ENCODE peak calls at places on chromosomes 16 and 17, in four cellular contexts. P, C, H and N are unnamed samples.
A peak's percentile ranks its signal among the peaks of the same experiment; 100 is the strongest.

GRCh38 chr17:44636562-44636961 is 19.7 kb upstream of the MEIOC start:
- DNase-seq in P (no peak), C (no peak), H (no peak), N (no peak)

GRCh38 chr17:81513669-81514484 is 1.3 kb upstream of the ACTG1 start:
- DNase-seq in P (peak; percentile 92), C (no peak), H (peak; percentile 66), N (peak; percentile 72)

GRCh38 chr16:3401719-3402397 is 843 bp downstream of the ZNF174 start:
- DNase-seq in P (peak; percentile 73), C (no peak), H (no peak), N (no peak)

GRCh38 chr16:17470871-17471744 is at the start of gene XYLT1:
- DNase-seq in P (peak; percentile 88), C (no peak), H (peak; percentile 73), N (peak; percentile 55)

GRCh38 chr17:66661411-66661843 is 173.5 kb upstream of the CACNG5 start:
- DNase-seq in P (no peak), C (no peak), H (no peak), N (peak; percentile 46)

GRCh38 chr17:13740692-13741091 is 139.0 kb upstream of the HS3ST3A1 start:
- DNase-seq in P (no peak), C (no peak), H (no peak), N (no peak)

GRCh38 chr17:7312432-7313027 is 2.6 kb downstream of the GPS2 start:
- DNase-seq in P (no peak), C (no peak), H (no peak), N (no peak)

GRCh38 chr17:83031321-83031945 is 48.0 kb upstream of the METRNL start:
- DNase-seq in P (peak; percentile 56), C (no peak), H (no peak), N (no peak)

GRCh38 chr16:4051591-4051990 is 64.7 kb downstream of the ADCY9 start:
- DNase-seq in P (no peak), C (no peak), H (no peak), N (no peak)

GRCh38 chr17:7356072-7356549 is 1.2 kb downstream of the TMEM95 start:
- DNase-seq in P (peak; percentile 96), C (no peak), H (peak; percentile 91), N (peak; percentile 69)

GRCh38 chr17:9259419-9259818 is 238.1 kb downstream of the NTN1 start:
- DNase-seq in P (no peak), C (no peak), H (no peak), N (no peak)

GRCh38 chr17:9256944-9257629 is 235.8 kb downstream of the NTN1 start:
- DNase-seq in P (no peak), C (no peak), H (no peak), N (no peak)

GRCh38 chr17:9266031-9266680 is 244.8 kb downstream of the NTN1 start:
- DNase-seq in P (peak; percentile 27), C (no peak), H (no peak), N (no peak)

GRCh38 chr17:9258115-9259020 is 237.1 kb downstream of the NTN1 start:
- DNase-seq in P (no peak), C (no peak), H (no peak), N (no peak)

GRCh38 chr17:9261059-9262029 is 240.0 kb downstream of the NTN1 start:
- DNase-seq in P (no peak), C (no peak), H (no peak), N (no peak)
- TF ChIP-seq POLR2AphosphoS5 in P (no peak), C (no peak), H (no peak), N (no peak)

GRCh38 chr17:75706042-75706728 is 15.1 kb upstream of the ITGB4 start:
- DNase-seq in P (no peak), C (no peak), H (no peak), N (no peak)

GRCh38 chr17:75701288-75701687 is 20.0 kb upstream of the ITGB4 start:
- DNase-seq in P (no peak), C (no peak), H (no peak), N (no peak)

GRCh38 chr17:75704963-75705875 is 16.0 kb upstream of the ITGB4 start:
- DNase-seq in P (no peak), C (no peak), H (no peak), N (no peak)

GRCh38 chr17:75703591-75703990 is 17.7 kb upstream of the ITGB4 start:
- DNase-seq in P (no peak), C (no peak), H (no peak), N (no peak)

GRCh38 chr17:75703191-75703590 is 18.1 kb upstream of the ITGB4 start:
- DNase-seq in P (no peak), C (no peak), H (no peak), N (no peak)
- H3K36me3 ChIP-seq in P (peaks cover 94% of the 10 kb centered on the region), C (peaks cover 85% of the 10 kb centered on the region), H (peaks cover 9% of the 10 kb centered on the region), N (no peaks in the 10 kb centered on the region)

DNA sequence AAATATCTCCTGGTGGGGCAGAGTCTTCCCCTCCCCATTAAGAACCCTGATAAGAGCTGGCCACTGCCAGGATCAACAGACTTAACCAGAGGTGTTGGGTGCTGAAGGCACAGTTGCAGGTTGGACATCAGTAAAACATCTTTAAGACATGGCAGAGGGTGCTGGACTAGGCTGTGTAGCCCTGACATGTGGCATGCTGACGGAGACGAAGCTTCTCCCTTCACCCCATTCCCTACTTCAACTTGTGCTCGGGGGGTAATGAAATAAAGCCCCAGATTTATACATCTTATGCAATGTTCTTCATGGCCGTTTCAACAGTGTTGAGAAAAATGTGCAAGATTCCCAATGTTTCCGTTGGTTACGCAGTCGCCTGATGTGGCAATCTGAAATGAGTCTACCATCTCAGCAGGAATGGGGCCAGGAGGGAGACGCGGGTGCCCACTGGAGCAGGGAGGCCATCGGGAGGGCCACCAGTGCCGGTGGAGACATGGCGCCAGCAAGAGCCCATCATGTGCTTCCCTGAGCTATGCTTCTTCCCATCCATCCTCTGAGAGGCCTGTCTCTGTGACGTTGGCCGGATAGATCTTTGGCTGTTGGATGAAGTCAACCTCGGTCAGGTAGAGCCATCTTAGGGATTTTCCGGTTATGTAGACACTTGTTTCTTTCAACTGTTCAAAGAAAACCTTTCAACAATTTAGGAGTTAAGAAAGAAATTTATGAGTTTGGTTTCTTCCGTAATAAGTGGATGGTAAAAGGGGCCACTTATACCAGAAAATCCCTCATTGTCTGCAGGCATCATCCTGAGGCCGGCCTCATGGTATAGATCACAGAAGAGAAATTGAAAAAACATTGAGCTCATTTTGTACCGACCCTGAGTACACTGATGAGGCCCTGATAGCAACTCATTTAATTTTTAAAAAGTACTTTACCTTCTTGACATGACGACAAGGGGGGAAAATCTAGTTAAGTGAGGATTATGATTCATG is 6.4 kb downstream of the IRF8 start:
- DNase-seq in P (peak; percentile 54), C (no peak), H (no peak), N (no peak)
- TF ChIP-seq POLR2AphosphoS5 in P (peak; percentile 87), C (no peak), H (no peak), N (no peak)

GRCh38 chr16:15639061-15639568 is 3.8 kb downstream of the MARF1 start:
- DNase-seq in P (peak; percentile 80), C (no peak), H (no peak), N (no peak)
- H3K36me3 ChIP-seq in P (peaks cover 46% of the 10 kb centered on the region), C (peaks cover 51% of the 10 kb centered on the region), H (no peaks in the 10 kb centered on the region), N (no peaks in the 10 kb centered on the region)

GRCh38 chr17:48961516-48962233 is 6.7 kb downstream of the GIP start:
- DNase-seq in P (no peak), C (no peak), H (no peak), N (no peak)
- TF ChIP-seq POLR2AphosphoS5 in P (no peak), C (no peak), H (no peak), N (no peak)

DNA sequence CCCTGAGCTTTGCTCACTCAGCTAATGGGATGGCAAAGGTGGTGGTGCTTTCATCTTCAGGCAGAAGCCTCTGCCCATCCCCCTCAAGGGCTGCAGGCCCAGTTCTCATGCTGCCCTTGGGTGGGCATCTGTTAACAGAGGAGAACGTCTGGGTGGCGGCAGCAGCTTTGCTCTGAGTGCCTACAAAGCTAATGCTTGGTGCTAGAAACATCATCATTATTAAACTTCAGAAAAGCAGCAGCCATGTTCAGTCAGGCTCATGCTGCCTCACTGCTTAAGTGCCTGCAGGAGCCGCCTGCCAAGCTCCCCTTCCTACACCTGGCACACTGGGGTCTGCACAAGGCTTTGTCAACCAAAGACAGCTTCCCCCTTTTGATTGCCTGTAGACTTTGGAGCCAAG is 5.7 kb upstream of the MAPK8IP3 start:
- DNase-seq in P (peak; percentile 57), C (no peak), H (no peak), N (no peak)
- H3K36me3 ChIP-seq in P (peaks cover 55% of the 10 kb centered on the region), C (peaks cover 47% of the 10 kb centered on the region), H (no peaks in the 10 kb centered on the region), N (no peaks in the 10 kb centered on the region)